ENCODE peak calls at places on chromosome 10, in five cellular contexts. F, S, L, J and V are unnamed samples.

GRCh38 chr10:73991203-73991602 is 6.7 kb upstream of the VCL start:
- DNase-seq in L (no peak), S (no peak), F (no peak), J (no peak), V (no peak)

GRCh38 chr10:99532687-99533495 is at the start of gene NKX2-3:
- DNase-seq in F (peak; percentile 75), S (no peak), L (peak; percentile 38), J (peak; percentile 40), V (peak; percentile 80)

GRCh38 chr10:10605551-10606081 is 412.1 kb upstream of the CELF2 start:
- DNase-seq in L (no peak), F (no peak), S (no peak), J (peak; percentile 13), V (peak; percentile 1)

GRCh38 chr10:44261710-44262455 is 123.0 kb downstream of the CXCL12 start:
- DNase-seq in F (no peak), J (no peak), L (no peak), S (no peak), V (no peak)

GRCh38 chr10:78458983-78459638 is 425.4 kb downstream of the RPS24 start:
- DNase-seq in L (peak; percentile 47), J (peak; percentile 98), S (peak; percentile 99), F (peak; percentile 92), V (peak; percentile 43)

GRCh38 chr10:3413937-3414710 is 241.5 kb upstream of the PITRM1 start:
- DNase-seq in L (no peak), F (no peak), J (no peak), S (no peak), V (no peak)

GRCh38 chr10:22713853-22714523 is 390 bp downstream of the PIP4K2A start:
- DNase-seq in L (peak; percentile 56), F (no peak), S (no peak), J (peak; percentile 29), V (peak; percentile 57)

GRCh38 chr10:117663750-117664149 is 121.2 kb downstream of the EMX2 start:
- DNase-seq in F (peak; percentile 66), L (no peak), J (no peak), S (peak; percentile 6), V (peak; percentile 6)

GRCh38 chr10:76902949-76903348 is 734.7 kb downstream of the KCNMA1 start:
- DNase-seq in L (peak; percentile 31), S (no peak), J (no peak), F (peak; percentile 24), V (peak; percentile 54)

GRCh38 chr10:73641272-73642060 is at the start of gene MYOZ1:
- DNase-seq in F (no peak), S (no peak), J (no peak), L (no peak), V (peak; percentile 46)

GRCh38 chr10:79378383-79378646 is 31.0 kb downstream of the PPIF start:
- DNase-seq in J (no peak), F (no peak), S (no peak), L (no peak), V (no peak)

GRCh38 chr10:8969853-8970252 is 915.4 kb downstream of the GATA3 start:
- DNase-seq in L (no peak), F (no peak), S (no peak), J (no peak), V (no peak)

GRCh38 chr10:74955796-74956195 is 129.4 kb downstream of the KAT6B start:
- DNase-seq in J (no peak), S (no peak), F (no peak), L (no peak), V (peak; percentile 84)

GRCh38 chr10:60466267-60467201 is 76.9 kb upstream of the ANK3 start:
- DNase-seq in F (no peak), S (no peak), L (no peak), J (no peak), V (no peak)

GRCh38 chr10:75404335-75405200 is 3.0 kb upstream of the ZNF503 start:
- DNase-seq in S (peak; percentile 67), J (no peak), F (no peak), L (no peak), V (no peak)

GRCh38 chr10:89362928-89363327 is 14.9 kb upstream of the IFIT1B start:
- DNase-seq in S (no peak), F (no peak), J (no peak), L (peak; percentile 65), V (no peak)

GRCh38 chr10:115164220-115164619 is 71.1 kb downstream of the ATRNL1 start:
- DNase-seq in S (no peak), L (no peak), J (no peak), F (no peak), V (no peak)

GRCh38 chr10:47326306-47326926 is 4.2 kb downstream of the GDF2 start:
- DNase-seq in L (peak; percentile 49), S (no peak), J (no peak), F (no peak), V (no peak)

GRCh38 chr10:95469676-95470075 is 91.5 kb downstream of the SORBS1 start:
- DNase-seq in L (peak; percentile 24), F (no peak), S (no peak), J (no peak), V (no peak)

GRCh38 chr10:128047337-128047736 is 78.9 kb downstream of the MKI67 start:
- DNase-seq in F (peak; percentile 10), S (no peak), L (peak; percentile 23), J (peak; percentile 80), V (peak; percentile 97)

GRCh38 chr10:69089638-69090599 is 2.0 kb downstream of the SRGN start:
- DNase-seq in L (peak; percentile 67), S (no peak), F (no peak), J (peak; percentile 83), V (peak; percentile 83)

GRCh38 chr10:123391275-123392028 is 237.2 kb downstream of the BUB3 start:
- DNase-seq in F (no peak), S (no peak), J (no peak), L (no peak), V (no peak)

GRCh38 chr10:116708386-116708785 is 34.0 kb downstream of the HSPA12A start:
- DNase-seq in S (no peak), J (no peak), L (no peak), F (no peak), V (no peak)

GRCh38 chr10:27285093-27285492 is 44.5 kb upstream of the ACBD5 start:
- DNase-seq in L (peak; percentile 30), F (peak; percentile 44), S (peak; percentile 6), J (peak; percentile 19), V (peak; percentile 14)

GRCh38 chr10:114990991-114991390 is 53.0 kb downstream of the TRUB1 start:
- DNase-seq in F (no peak), L (no peak), J (no peak), S (no peak), V (peak; percentile 16)

DNA sequence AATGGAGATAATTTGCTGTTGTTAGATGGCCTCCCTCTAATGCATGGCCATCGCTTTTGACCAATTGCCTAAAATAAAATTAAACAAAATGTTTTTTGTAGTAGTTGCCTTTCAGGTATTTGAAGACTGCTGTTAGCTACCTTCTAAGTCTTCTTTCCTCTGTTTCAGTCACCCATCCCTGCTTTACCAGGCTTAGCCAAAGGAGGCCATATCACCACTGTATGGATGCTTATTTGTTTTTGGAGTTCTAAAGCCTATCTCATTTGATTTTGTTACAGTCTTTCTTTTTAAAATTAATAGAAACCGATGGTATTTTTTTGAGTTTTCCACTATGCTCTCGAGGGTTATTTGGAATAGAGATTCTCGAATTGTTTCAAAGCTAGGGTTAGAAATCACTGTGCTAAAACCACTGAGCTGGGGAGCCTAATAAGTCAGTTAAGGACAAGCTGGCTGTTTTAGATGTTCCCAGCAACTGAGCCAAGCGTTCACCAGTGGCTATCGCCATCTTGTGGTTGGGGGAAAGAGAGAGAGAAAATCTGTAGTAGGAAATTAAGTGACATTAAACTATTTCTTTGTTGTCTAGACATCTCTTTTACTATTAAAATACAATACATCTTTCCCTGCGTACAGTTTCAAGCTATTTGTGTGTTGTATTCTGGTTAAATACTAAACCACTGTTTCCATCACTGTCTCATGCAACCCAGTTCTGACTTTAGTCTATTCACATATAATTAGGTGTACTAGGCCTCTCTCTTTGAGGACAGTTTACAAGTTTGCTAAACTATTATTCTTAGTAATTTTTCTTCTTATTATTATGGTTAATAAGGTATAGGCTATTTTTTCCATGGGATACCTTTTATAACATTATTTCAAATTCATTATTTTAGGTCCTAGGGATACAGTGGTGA is 52.2 kb downstream of the GPR158 start:
- DNase-seq in L (peak; percentile 63), S (peak; percentile 21), F (peak; percentile 57), J (peak; percentile 42), V (peak; percentile 33)
- TF ChIP-seq MYC in L (no peak), S (no peak), F (no peak), J (no peak), V (no peak)

GRCh38 chr10:102649770-102650654 is 5.7 kb downstream of the TRIM8 start:
- DNase-seq in S (no peak), J (no peak), F (no peak), L (no peak), V (no peak)

GRCh38 chr10:102651455-102652169 is 7.3 kb downstream of the TRIM8 start:
- DNase-seq in L (no peak), S (no peak), J (no peak), F (no peak), V (no peak)

GRCh38 chr10:102654566-102654965 is 10.3 kb downstream of the TRIM8 start:
- DNase-seq in S (no peak), L (no peak), J (no peak), F (no peak), V (no peak)

GRCh38 chr10:102650655-102651454 is 6.6 kb downstream of the TRIM8 start:
- DNase-seq in S (no peak), F (no peak), J (no peak), L (no peak), V (no peak)

DNA sequence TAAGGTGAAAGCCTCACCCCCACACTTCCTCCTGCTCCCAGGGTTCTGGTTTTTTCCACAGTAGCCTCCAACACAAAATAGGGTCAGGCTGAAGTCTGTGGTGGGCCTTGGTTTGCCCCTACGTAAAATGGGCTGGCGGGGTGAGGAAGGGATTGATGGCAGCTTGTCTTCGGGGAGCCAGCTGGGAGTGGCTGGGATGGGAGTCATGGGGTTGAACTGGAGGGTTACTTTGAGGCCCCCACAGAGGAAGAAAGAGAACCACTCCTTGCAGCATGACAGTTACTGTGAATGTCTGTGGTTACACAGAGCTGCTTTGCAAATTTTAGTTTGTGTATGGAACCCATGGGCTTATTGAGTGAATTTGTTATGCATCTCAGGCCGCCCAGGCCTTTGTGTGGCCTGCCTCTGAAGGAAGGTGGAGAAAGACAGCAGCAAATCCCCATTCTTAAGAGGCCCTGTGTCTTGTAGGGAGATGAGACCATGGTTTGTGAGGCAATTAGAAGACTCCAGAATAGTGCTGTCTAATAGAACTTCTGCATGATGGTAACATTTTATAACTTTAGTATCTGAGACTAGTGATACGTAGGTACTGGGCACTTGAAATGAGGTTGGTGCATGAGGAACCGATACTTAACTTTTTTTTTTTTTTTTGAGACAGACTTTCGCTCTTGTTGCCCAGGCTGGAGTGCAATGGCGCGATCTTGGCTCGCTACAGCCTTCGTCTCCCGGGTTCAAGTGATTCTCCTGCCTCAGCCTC is 8.1 kb downstream of the TRIM8 start:
- DNase-seq in S (no peak), J (no peak), L (no peak), F (no peak), V (peak; percentile 59)
- TF ChIP-seq MYC in S (no peak), J (no peak), L (no peak), F (no peak), V (no peak)

DNA sequence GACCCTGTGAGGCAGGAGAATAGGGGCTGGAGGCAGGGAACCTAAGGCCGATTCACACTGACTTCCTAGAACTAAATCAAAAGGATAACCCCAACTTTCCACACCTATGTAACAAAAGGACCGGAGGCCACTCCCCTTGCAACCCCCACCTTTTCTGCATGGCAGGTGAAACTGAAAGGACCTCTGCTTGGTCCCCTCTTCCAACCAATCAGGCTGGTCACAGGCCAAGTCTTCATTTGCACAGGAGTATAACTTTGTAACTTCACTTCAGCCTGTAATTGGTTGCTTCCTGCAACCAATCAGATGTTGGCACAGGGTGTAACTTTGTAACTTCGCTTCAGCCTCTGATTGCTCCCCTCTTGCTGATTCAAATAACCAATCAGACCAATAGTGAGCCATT is 190.1 kb downstream of the FAM107B start:
- DNase-seq in J (no peak), F (no peak), S (no peak), L (no peak), V (no peak)
- TF ChIP-seq MYC in J (no peak), F (no peak), S (no peak), L (no peak), V (no peak)

GRCh38 chr10:97278491-97278989 is 13.9 kb downstream of the ARHGAP19 start:
- DNase-seq in F (peak; percentile 70), S (peak; percentile 67), J (peak; percentile 86), L (peak; percentile 63), V (peak; percentile 92)
- TF ChIP-seq MYC in F (no peak), S (no peak), J (no peak), L (no peak), V (peak; percentile 31)